ENCODE peak calls at places on chromosomes 16 and 17, in six cellular contexts. C is HCT116, X is GM12878, H is H1, E is HepG2, O is K562. L is an unnamed sample. For H3K9me3 and H3K36me3, the result is how much of the 10 kb centered on the place peaks cover.

GRCh38 chr17:79026345-79027273 is 2.6 kb downstream of the C1QTNF1 start:
- DNase-seq in C (peak), O (no peak), X (no peak), E (peak), H (no peak), L (no peak)

GRCh38 chr16:72092832-72093447 is 480 bp downstream of the TXNL4B start:
- DNase-seq in C (no peak), X (no peak), E (peak), O (no peak), H (no peak), L (no peak)

GRCh38 chr17:146983-147761 is 9.8 kb downstream of the SCGB1C2 start:
- DNase-seq in O (no peak), X (no peak), C (no peak), H (peak), E (no peak), L (no peak)

GRCh38 chr17:40366076-40366860 is 1.7 kb upstream of the GJD3 start:
- DNase-seq in X (no peak), O (peak), H (no peak), E (no peak), C (no peak), L (no peak)

GRCh38 chr17:17835415-17836249 is 1.2 kb downstream of the SREBF1 start:
- DNase-seq in C (no peak), E (no peak), H (no peak), X (no peak), O (no peak), L (no peak)

GRCh38 chr17:12536021-12536420 is 129.7 kb upstream of the MYOCD start:
- DNase-seq in H (no peak), E (no peak), X (no peak), O (no peak), C (no peak), L (no peak)

GRCh38 chr17:35844547-35844946 is 24.1 kb downstream of the HEATR9 start:
- DNase-seq in X (no peak), O (no peak), H (no peak), C (no peak), E (no peak), L (no peak)

GRCh38 chr16:65497571-65497970 is 375.7 kb upstream of the CDH11 start:
- DNase-seq in X (no peak), H (no peak), O (no peak), C (no peak), E (no peak), L (no peak)

GRCh38 chr16:54673353-54673752 is 257.3 kb upstream of the IRX5 start:
- DNase-seq in C (no peak), E (no peak), O (no peak), H (no peak), X (no peak), L (no peak)

GRCh38 chr16:50565428-50565827 is 17.2 kb downstream of the NKD1 start:
- DNase-seq in C (no peak), O (no peak), E (no peak), H (no peak), X (no peak), L (no peak)

GRCh38 chr17:65666869-65667268 is 105.4 kb upstream of the AXIN2 start:
- DNase-seq in E (no peak), C (no peak), X (no peak), H (no peak), O (no peak), L (no peak)

GRCh38 chr17:77636835-77637806 is 321.4 kb upstream of the TNRC6C start:
- DNase-seq in E (no peak), X (no peak), H (no peak), O (no peak), C (no peak), L (no peak)

GRCh38 chr16:5323742-5324141 is 226.1 kb upstream of the EEF2KMT start:
- DNase-seq in H (no peak), C (no peak), E (no peak), X (no peak), O (no peak), L (no peak)

GRCh38 chr16:7651803-7652570 is 319.3 kb downstream of the RBFOX1 start:
- DNase-seq in E (no peak), C (no peak), O (no peak), X (no peak), H (no peak), L (peak)

GRCh38 chr16:57527610-57528360 is 8.6 kb downstream of the CCDC102A start:
- DNase-seq in C (no peak), H (no peak), E (no peak), O (no peak), X (no peak), L (no peak)
- H3K9me3 ChIP-seq in C (under half), H (under half), E (under half), O (under half), X (under half), L (under half)

GRCh38 chr16:1999866-2000514 is 9.6 kb downstream of the ZNF598 start:
- DNase-seq in H (no peak), E (no peak), O (no peak), C (no peak), X (no peak), L (no peak)
- TF ChIP-seq ZNF274 in H (no peak), E (no peak), O (no peak), C (no peak), X (no peak), L (no peak)

DNA sequence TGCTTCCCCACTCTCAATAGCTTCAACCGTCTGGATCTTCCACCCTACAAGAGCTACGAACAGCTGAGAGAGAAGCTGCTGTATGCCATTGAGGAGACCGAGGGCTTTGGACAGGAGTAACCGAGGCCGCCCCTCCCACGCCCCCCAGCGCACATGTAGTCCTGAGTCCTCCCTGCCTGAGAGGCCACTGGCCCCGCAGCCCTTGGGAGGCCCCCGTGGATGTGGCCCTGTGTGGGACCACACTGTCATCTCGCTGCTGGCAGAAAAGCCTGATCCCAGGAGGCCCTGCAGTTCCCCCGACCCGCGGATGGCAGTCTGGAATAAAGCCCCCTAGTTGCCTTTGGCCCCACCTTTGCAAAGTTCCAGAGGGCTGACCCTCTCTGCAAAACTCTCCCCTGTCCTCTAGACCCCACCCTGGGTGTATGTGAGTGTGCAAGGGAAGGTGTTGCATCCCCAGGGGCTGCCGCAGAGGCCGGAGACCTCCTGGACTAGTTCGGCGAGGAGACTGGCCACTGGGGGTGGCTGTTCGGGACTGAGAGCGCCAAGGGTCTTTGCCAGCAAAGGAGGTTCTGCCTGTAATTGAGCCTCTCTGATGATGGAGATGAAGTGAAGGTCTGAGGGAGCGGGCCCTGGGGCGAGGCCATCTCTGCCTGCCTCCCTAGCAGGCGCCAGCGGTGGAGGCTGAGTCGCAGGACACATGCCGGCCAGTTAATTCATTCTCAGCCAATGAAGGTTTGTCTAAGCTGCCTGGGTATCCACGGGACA is 11.1 kb upstream of the CLEC18A start:
- DNase-seq in O (no peak), E (no peak), X (no peak), H (no peak), C (no peak), L (no peak)
- H3K36me3 ChIP-seq in O (under half), E (under half), X (under half), H (under half), C (under half), L (half or more)

DNA sequence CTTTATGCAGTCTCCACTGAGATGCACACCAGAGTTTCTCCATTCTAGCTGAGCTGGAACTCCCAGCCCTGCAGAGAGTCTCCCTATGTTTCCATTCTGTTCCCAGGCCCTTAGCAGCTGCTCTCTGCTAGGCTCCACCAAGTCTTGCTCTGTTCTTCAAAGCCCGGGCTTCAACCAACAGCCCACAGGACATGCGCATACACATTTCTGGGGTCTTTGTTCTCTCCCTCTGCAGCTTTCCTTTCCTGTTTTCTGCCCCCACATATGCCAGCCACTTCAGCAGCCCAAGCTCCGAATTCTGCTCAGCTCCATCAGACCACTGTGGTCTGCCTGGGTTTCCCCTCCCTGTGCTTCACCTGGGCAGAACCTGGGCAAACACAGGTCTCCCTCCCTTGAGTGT is 205.9 kb downstream of the CBLN1 start:
- DNase-seq in C (no peak), O (no peak), X (no peak), E (no peak), H (no peak), L (peak)
- H3K9me3 ChIP-seq in C (under half), O (under half), X (under half), E (under half), H (under half), L (under half)

GRCh38 chr16:10579965-10580918 is at the start of gene EMP2:
- DNase-seq in X (no peak), H (peak), E (peak), C (peak), O (peak), L (peak)
- TF ChIP-seq ZNF274 in X (no peak), H (no peak), E (peak), C (no peak), O (no peak), L (no peak)

GRCh38 chr17:83092931-83093330 is 13.5 kb downstream of the METRNL start:
- DNase-seq in C (no peak), O (no peak), X (no peak), E (no peak), H (no peak), L (no peak)
- H3K36me3 ChIP-seq in C (under half), O (half or more), X (under half), E (under half), H (under half), L (half or more)

DNA sequence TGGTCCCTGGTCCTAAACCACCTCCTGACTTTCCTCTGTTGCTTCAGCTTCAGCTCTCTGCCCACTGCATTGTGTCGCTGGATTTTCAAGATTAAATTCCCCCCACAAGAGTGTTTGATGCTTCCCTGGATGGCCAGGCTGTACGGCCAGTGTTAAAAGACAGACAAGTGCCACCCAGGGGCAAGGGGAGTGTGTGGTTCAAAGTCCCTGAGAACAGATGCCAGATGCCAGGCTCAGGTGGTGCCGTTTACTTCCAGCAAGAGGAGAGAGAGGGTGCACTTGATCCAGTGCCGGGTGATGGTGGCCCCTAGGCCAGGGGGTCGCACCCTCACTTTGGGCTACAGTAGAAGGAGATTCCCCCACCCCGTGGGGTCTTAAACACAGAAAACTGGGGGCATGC is 109.2 kb downstream of the RPTOR start:
- DNase-seq in E (no peak), H (no peak), X (no peak), C (no peak), O (no peak), L (no peak)
- H3K9me3 ChIP-seq in E (under half), H (under half), X (under half), C (under half), O (under half), L (under half)